ENCODE peak calls at places on chromosome 19, in five cellular contexts. P, U, G, O and K are unnamed samples.

GRCh38 chr19:11196406-11197287 is 698 bp downstream of the KANK2 start:
- DNase-seq in G (peak), O (peak), P (peak), U (peak), K (peak)

GRCh38 chr19:342801-343421 is 1.7 kb downstream of the MIER2 start:
- DNase-seq in G (no peak), U (peak), O (peak), P (peak), K (no peak)

GRCh38 chr19:41172297-41173164 is 20.5 kb upstream of the CYP2S1 start:
- DNase-seq in G (no peak), P (peak), U (no peak), O (no peak), K (no peak)

GRCh38 chr19:39207293-39207836 is 3.3 kb upstream of the SYCN start:
- DNase-seq in P (no peak), O (no peak), U (no peak), G (no peak), K (no peak)

GRCh38 chr19:18292810-18293641 is 11.6 kb upstream of the JUND start:
- DNase-seq in O (peak), U (peak), G (peak), P (peak), K (peak)

GRCh38 chr19:51467864-51468544 is 9.8 kb upstream of the SIGLEC8 start:
- DNase-seq in G (no peak), O (no peak), U (no peak), P (no peak), K (no peak)

GRCh38 chr19:42467437-42467760 is 24.7 kb upstream of the CXCL17 start:
- DNase-seq in G (no peak), O (no peak), U (no peak), P (no peak), K (no peak)

GRCh38 chr19:40908981-40909380 is 26.9 kb upstream of the CYP2A7 start:
- DNase-seq in G (peak), U (no peak), O (no peak), P (no peak), K (peak)

GRCh38 chr19:18765224-18765623 is 25.9 kb downstream of the COMP start:
- DNase-seq in U (no peak), P (no peak), O (no peak), G (no peak), K (no peak)

GRCh38 chr19:1450735-1451669 is 1.1 kb downstream of the APC2 start:
- DNase-seq in O (peak), G (no peak), P (no peak), U (no peak), K (no peak)

GRCh38 chr19:30745476-30745985 is 373.3 kb downstream of the ZNF536 start:
- DNase-seq in O (no peak), G (no peak), P (no peak), U (no peak), K (no peak)

GRCh38 chr19:42461700-42462324 is 19.1 kb upstream of the CXCL17 start:
- DNase-seq in P (no peak), O (peak), U (no peak), G (no peak), K (no peak)

GRCh38 chr19:3671680-3672574 is 28.3 kb downstream of the PIP5K1C start:
- DNase-seq in O (no peak), P (no peak), U (no peak), G (no peak), K (peak)

GRCh38 chr19:44685877-44686276 is 13.1 kb upstream of the CEACAM16 start:
- DNase-seq in U (peak), O (no peak), P (no peak), G (no peak), K (peak)

GRCh38 chr19:23002690-23003422 is at the start of gene ZNF728:
- DNase-seq in P (peak), U (peak), O (peak), G (peak), K (peak)

GRCh38 chr19:19319725-19320361 is 466 bp downstream of the SUGP1 start:
- DNase-seq in O (no peak), G (peak), P (no peak), U (peak), K (no peak)

GRCh38 chr19:44789943-44790467 is 12.3 kb downstream of the CBLC start:
- DNase-seq in O (no peak), U (peak), P (no peak), G (no peak), K (no peak)

GRCh38 chr19:42032428-42032827 is 37.6 kb downstream of the GRIK5 start:
- DNase-seq in P (no peak), O (no peak), U (no peak), G (no peak), K (peak)

GRCh38 chr19:4019578-4019977 is 12.0 kb downstream of the PIAS4 start:
- DNase-seq in G (peak), P (no peak), U (no peak), O (no peak), K (no peak)

GRCh38 chr19:10007811-10008211 is 2.5 kb downstream of the COL5A3 start:
- DNase-seq in U (peak), P (no peak), O (no peak), G (no peak), K (peak)

GRCh38 chr19:14385492-14385891 is 4.2 kb downstream of the ADGRE5 start:
- DNase-seq in P (no peak), U (no peak), G (no peak), O (no peak), K (no peak)

GRCh38 chr19:51489113-51489512 is 10.8 kb downstream of the CEACAM18 start:
- DNase-seq in P (no peak), U (no peak), O (no peak), G (no peak), K (no peak)

GRCh38 chr19:1814833-1815604 is 2.9 kb upstream of the ATP8B3 start:
- DNase-seq in P (no peak), G (no peak), U (no peak), O (no peak), K (no peak)

GRCh38 chr19:7506385-7507328 is 9.2 kb upstream of the ZNF358 start:
- DNase-seq in P (peak), G (peak), O (peak), U (peak), K (peak)

GRCh38 chr19:44757057-44757734 is 8.7 kb downstream of the BCL3 start:
- DNase-seq in P (peak), G (peak), O (peak), U (peak), K (peak)

GRCh38 chr19:4083677-4084546 is 17.2 kb upstream of the ZBTB7A start:
- DNase-seq in G (peak), P (peak), O (no peak), U (no peak), K (no peak)

GRCh38 chr19:35266904-35267817 is 1.6 kb upstream of the USF2 start:
- DNase-seq in U (peak), G (peak), P (peak), O (peak), K (no peak)

GRCh38 chr19:39506944-39507714 is 7.8 kb upstream of the SELENOV start:
- DNase-seq in U (peak), P (no peak), G (no peak), O (no peak), K (peak)

GRCh38 chr19:51372649-51373504 is at the start of gene NKG7:
- DNase-seq in G (no peak), U (peak), O (no peak), P (no peak), K (no peak)

GRCh38 chr19:29625316-29625715 is 19.2 kb downstream of the POP4 start:
- DNase-seq in O (no peak), G (no peak), P (no peak), U (no peak), K (no peak)

GRCh38 chr19:14114854-14115253 is 2.7 kb downstream of the PRKACA start:
- DNase-seq in G (peak), O (no peak), U (peak), P (peak), K (peak)

GRCh38 chr19:39401549-39402416 is 4.9 kb upstream of the ZFP36 start:
- DNase-seq in G (peak), O (peak), P (peak), U (no peak), K (no peak)

GRCh38 chr19:46845959-46846459 is 4.6 kb downstream of the AP2S1 start:
- DNase-seq in O (no peak), G (peak), P (no peak), U (peak), K (no peak)
- H3K27ac ChIP-seq in O (no peak), G (no peak), P (no peak), U (no peak), K (no peak)

GRCh38 chr19:46428278-46429141 is at the start of gene PNMA8C:
- DNase-seq in P (peak), O (peak), U (peak), G (peak), K (peak)
- H3K27ac ChIP-seq in P (no peak), O (peak), U (no peak), G (no peak), K (no peak)

GRCh38 chr19:6481541-6482342 is at the start of gene DENND1C:
- DNase-seq in U (no peak), P (no peak), G (no peak), O (peak), K (peak)
- H3K27ac ChIP-seq in U (no peak), P (peak), G (no peak), O (peak), K (no peak)

GRCh38 chr19:5196832-5197231 is 143.8 kb downstream of the PTPRS start:
- DNase-seq in G (no peak), U (no peak), O (no peak), P (no peak), K (no peak)
- H3K27ac ChIP-seq in G (no peak), U (no peak), O (no peak), P (no peak), K (no peak)

DNA sequence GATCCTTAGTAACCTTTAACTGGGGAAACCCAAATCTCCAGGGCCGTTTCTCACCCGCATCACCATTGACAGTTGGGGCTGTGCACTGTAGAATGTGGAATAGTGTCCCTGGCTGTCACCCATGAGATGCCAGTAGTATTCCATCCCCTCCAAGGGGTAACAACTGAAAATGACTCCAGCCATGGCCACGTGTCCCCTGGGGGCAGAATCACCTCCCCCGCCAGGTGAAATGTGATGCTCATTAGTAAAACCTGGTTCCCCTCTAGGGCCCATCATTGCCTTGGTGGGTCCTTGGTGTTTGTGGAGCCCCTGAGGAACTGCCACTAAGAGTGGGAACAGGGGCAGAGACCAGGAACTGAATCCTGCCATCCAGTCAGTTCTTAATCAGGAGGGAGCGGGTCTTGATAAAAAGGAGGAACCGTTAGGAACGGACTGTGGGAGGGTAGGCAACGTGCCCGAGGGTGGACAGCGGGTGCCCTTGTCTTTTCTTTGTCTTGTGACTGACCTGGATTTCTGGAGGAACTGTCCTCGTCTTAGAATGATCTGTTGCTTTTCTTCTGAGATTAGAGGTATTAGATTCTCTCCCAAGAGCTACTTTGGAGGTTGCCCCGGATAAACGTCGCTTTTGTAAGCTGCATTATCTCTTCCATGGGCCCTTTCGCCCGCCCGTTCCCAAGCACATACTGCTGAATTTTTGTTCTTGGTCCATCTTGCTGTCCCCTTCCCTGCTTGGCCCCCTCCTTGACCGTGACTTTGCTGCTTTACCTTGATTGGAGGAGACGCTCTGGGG is 3.5 kb downstream of the MYO9B start:
- DNase-seq in G (no peak), O (no peak), P (no peak), U (peak), K (no peak)
- H3K27ac ChIP-seq in G (no peak), O (peak), P (peak), U (peak), K (peak)

DNA sequence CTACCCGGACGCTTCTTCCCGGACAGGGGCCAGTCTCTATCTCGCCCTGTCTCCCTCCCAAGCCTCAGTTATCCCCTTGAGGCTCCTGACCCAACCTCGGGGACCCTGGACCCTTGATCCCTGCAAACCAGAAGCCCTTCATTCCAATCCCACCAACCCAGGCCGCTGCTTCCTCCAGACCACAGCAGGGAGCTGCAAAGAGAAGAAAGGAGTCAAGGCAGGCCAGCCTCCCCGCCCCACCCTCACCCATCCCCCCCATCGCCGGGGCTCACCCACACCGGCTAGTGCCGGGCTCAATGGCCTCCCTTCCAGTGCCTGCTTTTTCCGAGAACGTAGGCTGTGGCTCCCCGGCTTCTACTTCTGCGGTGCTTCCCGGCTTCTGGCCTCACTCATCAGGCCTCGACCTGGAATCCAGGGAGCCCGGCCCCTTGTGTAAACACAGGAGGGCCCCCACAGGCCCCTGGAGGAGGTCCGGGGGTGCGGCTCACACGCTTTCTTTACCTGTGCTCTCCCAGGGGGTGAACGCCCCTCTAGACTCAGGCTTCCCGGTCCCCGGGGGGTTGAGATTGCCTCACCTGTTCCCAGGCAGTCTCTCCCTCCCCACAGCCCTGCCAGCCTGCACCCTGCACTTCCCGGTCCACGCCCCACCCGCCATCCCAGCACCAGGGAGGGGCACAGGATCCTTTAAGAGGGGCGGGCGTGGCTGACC is at the start of gene FAM83E:
- DNase-seq in O (no peak), U (no peak), P (peak), G (no peak), K (no peak)
- H3K27ac ChIP-seq in O (no peak), U (peak), P (peak), G (no peak), K (peak)

GRCh38 chr19:58547323-58548312 is 3.8 kb downstream of the TRIM28 start:
- DNase-seq in U (no peak), O (no peak), G (no peak), P (no peak), K (no peak)

GRCh38 chr19:58543826-58544590 is at the start of gene TRIM28:
- DNase-seq in G (peak), O (no peak), U (peak), P (peak), K (peak)

GRCh38 chr19:58544591-58545285 is 874 bp downstream of the TRIM28 start:
- DNase-seq in G (no peak), O (no peak), U (peak), P (peak), K (peak)

GRCh38 chr19:58545286-58546068 is 1.6 kb downstream of the TRIM28 start:
- DNase-seq in G (no peak), O (no peak), P (no peak), U (no peak), K (no peak)

GRCh38 chr19:58546131-58546530 is 2.3 kb downstream of the TRIM28 start:
- DNase-seq in G (no peak), P (no peak), O (no peak), U (no peak), K (no peak)
- H3K27ac ChIP-seq in G (no peak), P (peak), O (no peak), U (no peak), K (no peak)

DNA sequence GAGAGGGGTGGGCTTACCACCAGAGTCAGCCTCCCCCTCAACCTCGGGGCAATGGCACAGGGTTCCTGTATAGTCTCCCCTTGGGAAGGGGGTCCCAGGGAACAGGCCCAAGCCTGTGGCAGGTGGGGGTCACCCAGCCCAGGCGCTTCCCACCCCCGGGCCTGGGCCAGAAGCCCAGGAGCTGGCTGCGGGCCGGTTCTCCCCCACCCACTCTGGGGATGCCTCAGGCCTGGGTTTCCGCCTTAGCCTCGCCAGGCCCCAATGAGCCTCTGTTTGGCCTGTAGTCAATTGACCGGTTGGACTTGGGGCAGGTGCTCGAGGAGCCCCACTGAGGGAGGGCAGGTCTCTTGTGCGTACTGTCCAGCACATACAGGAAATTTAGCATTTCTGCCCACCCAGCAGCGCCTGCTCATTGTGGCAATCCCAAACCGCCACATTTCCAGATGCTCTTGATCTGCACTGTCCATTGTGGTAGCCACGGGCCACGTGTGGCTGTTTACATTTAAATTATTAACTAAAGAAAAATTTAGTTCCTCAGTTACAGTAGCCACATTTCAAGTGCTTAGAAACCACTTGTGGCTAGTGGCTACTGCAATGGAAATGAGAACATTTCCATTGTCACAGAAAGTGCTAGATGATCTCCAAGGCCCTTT is 9.9 kb downstream of the LYL1 start:
- DNase-seq in U (peak), G (peak), P (no peak), O (no peak), K (no peak)
- H3K27ac ChIP-seq in U (peak), G (peak), P (peak), O (peak), K (no peak)

DNA sequence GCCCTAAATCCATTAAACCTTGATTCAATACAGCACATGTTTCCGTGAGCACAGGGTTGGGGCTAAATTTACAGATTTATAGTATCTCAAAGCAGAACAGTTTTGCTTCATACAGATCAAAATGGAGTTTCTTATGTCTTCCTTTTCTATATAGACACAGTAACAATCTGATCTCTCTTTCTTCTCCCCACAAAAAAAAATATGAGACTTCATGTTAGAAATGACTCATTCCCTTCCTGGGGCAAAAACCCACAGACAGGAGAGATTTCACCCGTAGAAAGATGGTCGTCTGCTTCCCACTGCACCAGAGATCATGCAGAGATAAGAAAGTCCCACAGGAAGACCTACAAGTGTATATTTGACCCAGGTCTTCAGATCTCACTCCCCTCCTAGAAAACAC is 7.7 kb upstream of the ZNF611 start:
- DNase-seq in O (no peak), P (no peak), U (no peak), G (no peak), K (no peak)
- H3K27ac ChIP-seq in O (no peak), P (no peak), U (no peak), G (no peak), K (peak)